ENCODE peak calls at places on chromosomes 7 and 10, in seven cellular contexts. U is astrocyte; N is stromal cell of bone marrow; V is T-helper 2 cell; A is stimulated activated CD8-positive, alpha-beta memory T cell treated with anti-CD3 and anti-CD28 coated beads, Interleukin-15, amount 100 ng/mL, for 24 hours; B is stomach; D is stimulated activated CD4-positive, alpha-beta T cell treated with anti-CD3 and anti-CD28 coated beads, TNF-alpha, amount 100 ng/mL, for 4 hours. S is an unnamed sample.

GRCh38 chr10:74586088-74586585 is 240.3 kb upstream of the KAT6B start:
- DNase-seq in A (no peak), B (no peak), V (no peak), U (peak), N (no peak), D (peak), S (no peak)

GRCh38 chr7:19932549-19933249 is 159.3 kb upstream of the TMEM196 start:
- DNase-seq in V (no peak), U (no peak), A (no peak), N (no peak), D (no peak), B (no peak), S (no peak)

GRCh38 chr10:5094265-5095205 is at the start of gene AKR1C3:
- DNase-seq in N (peak), U (peak), V (no peak), A (no peak), D (no peak), B (no peak), S (no peak)

GRCh38 chr10:128150045-128150493 is 23.8 kb upstream of the MKI67 start:
- DNase-seq in D (peak), U (peak), B (peak), A (peak), V (peak), N (peak), S (peak)

GRCh38 chr7:45028920-45029344 is 28.9 kb downstream of the CCM2 start:
- DNase-seq in B (no peak), A (no peak), U (no peak), N (no peak), D (no peak), V (no peak), S (no peak)

GRCh38 chr10:9305018-9305655 is 1250.6 kb downstream of the GATA3 start:
- DNase-seq in B (no peak), D (no peak), N (peak), A (no peak), V (no peak), U (no peak), S (no peak)

GRCh38 chr7:77288676-77289320 is 89.2 kb upstream of the FGL2 start:
- DNase-seq in B (no peak), V (no peak), A (no peak), D (no peak), U (no peak), N (no peak), S (no peak)

GRCh38 chr10:43815486-43815885 is 166.8 kb upstream of the ZNF32 start:
- DNase-seq in V (no peak), D (no peak), N (no peak), B (no peak), A (no peak), U (no peak), S (no peak)

GRCh38 chr10:86375204-86375603 is 8.6 kb upstream of the GRID1 start:
- DNase-seq in N (no peak), V (no peak), A (no peak), D (no peak), U (no peak), B (no peak), S (no peak)

GRCh38 chr7:155988421-155988820 is 176.2 kb upstream of the SHH start:
- DNase-seq in V (no peak), A (no peak), D (no peak), U (no peak), B (peak), N (no peak), S (no peak)

GRCh38 chr10:35898722-35899485 is 256.8 kb upstream of the FZD8 start:
- DNase-seq in D (no peak), N (no peak), U (no peak), V (no peak), A (no peak), B (no peak), S (no peak)

GRCh38 chr10:1366811-1367425 is 310.7 kb downstream of the WDR37 start:
- DNase-seq in D (no peak), B (no peak), N (no peak), A (no peak), U (no peak), V (no peak), S (no peak)

GRCh38 chr10:16518822-16519221 is 2.9 kb downstream of the C1QL3 start:
- DNase-seq in N (no peak), V (no peak), A (no peak), B (no peak), D (no peak), U (no peak), S (no peak)

GRCh38 chr7:135204271-135204872 is 7.0 kb downstream of the WDR91 start:
- DNase-seq in D (no peak), N (peak), A (no peak), V (no peak), U (peak), B (no peak), S (no peak)

GRCh38 chr10:23439452-23439919 is 611 bp downstream of the OTUD1 start:
- DNase-seq in U (no peak), V (peak), A (peak), B (no peak), D (peak), N (no peak), S (no peak)

GRCh38 chr10:24467094-24467493 is 256.6 kb downstream of the ARHGAP21 start:
- DNase-seq in V (no peak), N (no peak), A (no peak), U (no peak), D (no peak), B (no peak), S (no peak)

GRCh38 chr7:116588225-116588624 is 63.4 kb downstream of the CAV1 start:
- DNase-seq in N (peak), A (no peak), B (no peak), D (no peak), V (no peak), U (peak), S (no peak)

GRCh38 chr7:7706556-7706955 is 11.9 kb downstream of the RPA3 start:
- DNase-seq in A (no peak), N (no peak), U (no peak), B (no peak), D (no peak), V (no peak), S (no peak)

GRCh38 chr7:44159824-44160630 is 18.9 kb upstream of the MYL7 start:
- DNase-seq in A (no peak), U (no peak), V (no peak), N (no peak), D (no peak), B (no peak), S (no peak)

GRCh38 chr10:113665352-113665751 is 1.5 kb upstream of the NRAP start:
- DNase-seq in B (no peak), D (no peak), N (no peak), A (no peak), U (no peak), V (no peak), S (no peak)

GRCh38 chr10:3668961-3669330 is 116.1 kb downstream of the KLF6 start:
- DNase-seq in U (no peak), B (no peak), V (no peak), N (no peak), A (no peak), D (no peak), S (no peak)

GRCh38 chr10:110610308-110610774 is 33.8 kb upstream of the RBM20 start:
- DNase-seq in N (peak), V (no peak), B (no peak), U (peak), D (peak), A (no peak), S (no peak)

S was measured in occipital lobe.